ENCODE peak calls at places on chromosomes 2 and 18, in five cellular contexts. M, L, J, G and A are unnamed samples.

GRCh38 chr2:230794472-230794871 is 70.3 kb upstream of the ITM2C start:
- DNase-seq in J (no peak), M (no peak), G (no peak), L (peak; percentile 42), A (no peak)

GRCh38 chr2:199757466-199757865 is 93.5 kb downstream of the FTCDNL1 start:
- DNase-seq in G (no peak), M (no peak), J (peak; percentile 26), L (no peak), A (no peak)

GRCh38 chr2:38620282-38620977 is 17.7 kb upstream of the HNRNPLL start:
- DNase-seq in J (no peak), G (no peak), L (no peak), M (no peak), A (no peak)

GRCh38 chr18:63676526-63676925 is 14.8 kb upstream of the SERPINB3 start:
- DNase-seq in J (no peak), L (peak; percentile 65), G (no peak), M (peak; percentile 41), A (no peak)

GRCh38 chr2:40363631-40364030 is 88.3 kb downstream of the SLC8A1 start:
- DNase-seq in M (no peak), J (no peak), L (no peak), G (no peak), A (no peak)

GRCh38 chr18:11482271-11482670 is 127.1 kb upstream of the SLC35G4 start:
- DNase-seq in L (no peak), J (no peak), M (no peak), G (no peak), A (no peak)

GRCh38 chr2:11368059-11368572 is 23.7 kb upstream of the ROCK2 start:
- DNase-seq in G (no peak), J (no peak), L (no peak), M (no peak), A (no peak)

GRCh38 chr2:242019344-242019743 is 149.8 kb downstream of the RTP5 start:
- DNase-seq in M (no peak), G (peak; percentile 54), J (no peak), L (no peak), A (no peak)

GRCh38 chr2:222862915-222863544 is 2.2 kb downstream of the ACSL3 start:
- DNase-seq in J (no peak), G (no peak), M (no peak), L (no peak), A (no peak)

GRCh38 chr2:177584293-177584692 is 191.7 kb downstream of the AGPS start:
- DNase-seq in M (no peak), G (no peak), J (no peak), L (no peak), A (no peak)

GRCh38 chr18:44047585-44047984 is 633.1 kb upstream of the SETBP1 start:
- DNase-seq in G (no peak), M (no peak), J (no peak), L (no peak), A (no peak)

GRCh38 chr2:118321436-118322100 is 233.3 kb downstream of the INSIG2 start:
- DNase-seq in J (no peak), M (no peak), L (peak; percentile 71), G (no peak), A (peak; percentile 80)

GRCh38 chr2:230893881-230894781 is 29.4 kb downstream of the ITM2C start:
- DNase-seq in L (no peak), M (no peak), J (peak; percentile 23), G (peak; percentile 88), A (no peak)

GRCh38 chr2:23486676-23487075 is 101.7 kb downstream of the KLHL29 start:
- DNase-seq in L (no peak), G (no peak), J (no peak), M (no peak), A (no peak)

GRCh38 chr2:230472619-230473018 is 56.6 kb downstream of the SP100 start:
- DNase-seq in J (no peak), G (no peak), M (no peak), L (no peak), A (no peak)

GRCh38 chr2:128381001-128381938 is 62.6 kb upstream of the HS6ST1 start:
- DNase-seq in M (peak; percentile 21), J (peak; percentile 5), L (no peak), G (peak; percentile 78), A (no peak)

GRCh38 chr2:7886665-7887064 is 795.2 kb upstream of the ID2 start:
- DNase-seq in G (no peak), L (no peak), J (no peak), M (no peak), A (peak; percentile 12)

GRCh38 chr2:28593356-28593755 is 97.5 kb downstream of the PLB1 start:
- DNase-seq in L (no peak), M (no peak), G (peak; percentile 52), J (no peak), A (no peak)

GRCh38 chr2:239003933-239004636 is 156.2 kb downstream of the TWIST2 start:
- DNase-seq in G (peak; percentile 41), J (no peak), M (no peak), L (no peak), A (no peak)

GRCh38 chr2:31475692-31476091 is 61.1 kb upstream of the XDH start:
- DNase-seq in G (no peak), J (no peak), L (no peak), M (no peak), A (no peak)

GRCh38 chr2:26892133-26892532 is 44.2 kb downstream of the DPYSL5 start:
- DNase-seq in L (no peak), J (no peak), M (no peak), G (no peak), A (peak; percentile 31)

GRCh38 chr2:226452768-226453167 is 346.9 kb downstream of the IRS1 start:
- DNase-seq in L (no peak), G (no peak), J (no peak), M (no peak), A (no peak)

GRCh38 chr2:10392548-10392947 is 55.6 kb downstream of the ODC1 start:
- DNase-seq in G (no peak), L (no peak), J (no peak), M (no peak), A (no peak)

GRCh38 chr2:201761101-201761500 is 19.6 kb downstream of the ALS2 start:
- DNase-seq in J (no peak), M (no peak), G (no peak), L (no peak), A (no peak)
- TF ChIP-seq POLR2AphosphoS5 in J (no peak), M (no peak), G (no peak), L (no peak), A (no peak)

GRCh38 chr2:233061007-233061590 is 957 bp downstream of the INPP5D start:
- DNase-seq in L (no peak), G (peak; percentile 85), J (no peak), M (peak; percentile 25), A (no peak)
- H3K4me3 ChIP-seq in L (no peak overlapping the region), G (peak overlapping the region; percentile 74), J (no peak overlapping the region), M (peak overlapping the region; percentile 51), A (peak overlapping the region; percentile 50)

DNA sequence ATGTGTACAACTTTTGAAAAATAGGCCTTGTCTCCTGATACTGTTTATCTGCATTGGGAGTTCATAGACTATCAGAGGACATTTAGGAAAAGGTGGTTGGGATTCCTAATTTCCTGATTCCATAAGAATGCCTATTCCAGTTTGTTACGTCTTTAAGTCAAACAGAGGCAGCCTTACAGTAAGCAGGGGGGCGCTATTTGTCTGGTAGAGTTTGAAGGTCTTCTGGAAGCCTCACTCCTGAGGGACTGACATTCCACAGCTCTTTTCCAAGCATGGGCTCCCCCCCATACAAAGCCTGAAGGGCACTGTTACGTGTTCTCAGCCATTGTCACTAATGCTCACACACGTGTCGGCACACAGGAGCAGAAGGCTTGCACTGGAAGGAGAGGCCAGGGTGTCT is 154.3 kb downstream of the PTGR3 start:
- DNase-seq in J (no peak), M (no peak), G (no peak), L (peak; percentile 26), A (no peak)
- TF ChIP-seq CTCF in J (no peak), M (no peak), G (no peak), L (peak; percentile 58), A (no peak)

DNA sequence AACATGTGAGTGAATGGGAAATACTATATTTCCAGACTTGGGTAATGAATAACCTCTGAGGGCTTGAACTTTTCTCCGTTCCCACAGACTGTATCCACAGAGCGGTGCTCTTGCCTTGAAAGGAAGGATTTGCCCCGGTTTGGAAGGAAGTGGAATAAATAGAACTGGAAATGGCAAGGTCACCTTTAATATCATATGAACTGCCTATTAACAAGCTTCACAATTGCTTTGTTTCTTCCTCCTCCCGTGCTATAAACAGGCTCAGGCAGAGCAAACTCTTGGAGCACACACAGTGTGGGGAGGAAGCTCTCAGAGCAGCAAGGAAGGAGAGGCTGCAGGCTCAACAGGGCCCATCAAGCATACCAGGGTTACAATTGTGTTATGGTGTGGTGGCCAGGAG is 28.5 kb upstream of the DARS1 start:
- DNase-seq in G (no peak), M (no peak), J (no peak), L (no peak), A (no peak)
- TF ChIP-seq POLR2AphosphoS5 in G (no peak), M (no peak), J (no peak), L (no peak), A (no peak)

DNA sequence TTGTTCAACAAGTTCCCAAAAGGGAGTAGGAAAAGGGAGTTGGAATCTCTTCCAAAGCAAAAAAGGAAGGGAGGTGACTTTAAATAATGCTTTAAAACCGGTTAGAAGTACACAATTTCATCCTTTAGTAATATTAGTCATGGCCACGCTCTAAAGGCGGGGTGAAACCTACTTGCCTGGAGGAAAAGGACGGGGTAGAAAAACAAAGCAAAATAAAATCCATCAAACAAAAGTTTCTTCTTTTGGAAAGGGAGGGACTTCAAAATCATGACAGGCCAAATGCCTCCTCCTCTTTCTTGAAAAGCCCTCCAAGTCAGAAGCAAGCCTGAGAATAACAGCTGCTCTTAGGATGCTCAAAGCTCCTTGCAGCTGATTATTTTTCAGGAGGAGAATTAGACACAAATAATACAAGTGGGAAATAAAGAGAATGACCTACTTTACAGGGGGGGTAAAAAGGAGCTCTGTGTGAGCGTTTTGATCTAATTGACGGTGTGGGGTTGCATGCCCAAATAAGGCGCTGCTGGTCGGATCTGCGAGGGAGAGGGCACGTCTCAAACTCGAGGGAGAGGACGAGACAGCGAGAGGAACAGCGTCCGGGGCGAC is 1.8 kb upstream of the NPAS2 start:
- DNase-seq in G (no peak), L (no peak), M (no peak), J (no peak), A (no peak)
- H3K4me3 ChIP-seq in G (peak overlapping the region; percentile 64), L (peak overlapping the region; percentile 72), M (peak overlapping the region; percentile 94), J (peak overlapping the region; percentile 55), A (peak overlapping the region; percentile 79)

DNA sequence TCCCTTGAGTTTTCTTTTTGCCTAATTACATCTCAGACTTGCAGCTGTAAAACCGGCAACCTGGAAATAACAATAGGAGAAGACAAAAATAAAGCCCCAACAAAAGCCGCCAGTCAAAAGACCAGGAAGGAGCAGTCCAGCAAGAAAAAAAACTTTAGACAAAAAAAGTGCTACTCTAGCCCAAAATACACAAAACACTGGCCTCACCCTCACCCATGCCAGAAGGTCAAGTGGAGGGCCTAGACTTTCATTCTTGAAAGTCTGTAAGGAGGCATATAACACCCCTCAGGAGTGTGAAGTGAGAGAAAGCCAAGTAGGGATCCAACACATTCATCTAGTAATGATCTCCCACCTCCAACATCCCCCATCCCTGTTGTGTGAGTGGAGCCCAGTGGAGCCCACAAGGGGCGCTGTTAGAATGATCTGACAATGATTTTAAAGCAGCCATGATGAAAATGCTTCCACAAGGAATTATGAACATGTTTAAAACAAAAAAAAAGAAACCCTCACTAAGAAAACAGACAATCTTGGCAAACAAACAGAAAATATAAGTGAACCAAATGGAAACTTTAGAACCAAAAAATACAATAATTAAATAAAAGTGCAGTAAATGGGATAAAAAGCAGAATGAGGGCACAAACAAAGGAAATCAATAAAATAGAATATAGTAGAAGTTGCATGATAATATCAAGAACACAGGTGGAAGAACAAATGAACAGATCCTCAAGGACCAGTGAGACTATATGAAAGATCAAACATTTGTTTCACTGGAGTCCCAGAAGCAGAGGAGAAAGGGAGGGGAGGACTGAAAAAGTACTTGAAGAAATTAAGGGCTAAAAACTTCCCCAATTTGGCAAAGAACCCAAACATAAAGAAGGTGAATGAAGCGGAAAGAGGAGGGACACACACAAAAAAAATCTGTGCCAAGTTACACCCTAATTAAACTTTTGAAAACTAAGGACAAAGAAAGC is 23.9 kb downstream of the SESTD1 start:
- DNase-seq in G (no peak), L (peak; percentile 54), J (no peak), M (no peak), A (no peak)
- TF ChIP-seq CTCF in G (no peak), L (peak; percentile 55), J (no peak), M (no peak), A (no peak)